ENCODE peak calls at places on chromosomes 11 and 22, in ten cellular contexts. One of them, this sample, is unnamed.

GRCh38 chr22:39946571-39947407 is 13.4 kb upstream of the TMA7B start:
- DNase-seq in heart left ventricle: no peak
- DNase-seq in choroid plexus epithelial cell: no peak
- DNase-seq in PC-3: no peak
- DNase-seq in hepatocyte: no peak
- DNase-seq in skeletal muscle cell: no peak
- DNase-seq in kidney epithelial cell: no peak
- DNase-seq in mucosa of descending colon: no peak
- DNase-seq in sigmoid colon: no peak
- DNase-seq in lower lobe of right lung: no peak
- DNase-seq in this sample: no peak

GRCh38 chr11:130002352-130002845 is at the start of gene PRDM10:
- DNase-seq in kidney epithelial cell: no peak
- DNase-seq in sigmoid colon: peak
- DNase-seq in mucosa of descending colon: peak
- DNase-seq in hepatocyte: peak
- DNase-seq in heart left ventricle: peak
- DNase-seq in skeletal muscle cell: peak
- DNase-seq in choroid plexus epithelial cell: peak
- DNase-seq in PC-3: peak
- DNase-seq in lower lobe of right lung: peak
- DNase-seq in this sample: peak

GRCh38 chr11:62489204-62489603 is 57.4 kb downstream of the AHNAK start:
- DNase-seq in lower lobe of right lung: no peak
- DNase-seq in kidney epithelial cell: no peak
- DNase-seq in PC-3: no peak
- DNase-seq in mucosa of descending colon: no peak
- DNase-seq in hepatocyte: no peak
- DNase-seq in choroid plexus epithelial cell: no peak
- DNase-seq in sigmoid colon: no peak
- DNase-seq in heart left ventricle: no peak
- DNase-seq in skeletal muscle cell: no peak
- DNase-seq in this sample: no peak

GRCh38 chr11:9691865-9692264 is 28.0 kb downstream of the SWAP70 start:
- DNase-seq in hepatocyte: no peak
- DNase-seq in heart left ventricle: no peak
- DNase-seq in skeletal muscle cell: no peak
- DNase-seq in kidney epithelial cell: peak
- DNase-seq in mucosa of descending colon: no peak
- DNase-seq in lower lobe of right lung: no peak
- DNase-seq in PC-3: peak
- DNase-seq in choroid plexus epithelial cell: peak
- DNase-seq in sigmoid colon: no peak
- DNase-seq in this sample: no peak

GRCh38 chr11:113670149-113670829 is 35.8 kb downstream of the TMPRSS5 start:
- DNase-seq in skeletal muscle cell: no peak
- DNase-seq in heart left ventricle: no peak
- DNase-seq in kidney epithelial cell: no peak
- DNase-seq in lower lobe of right lung: no peak
- DNase-seq in choroid plexus epithelial cell: no peak
- DNase-seq in hepatocyte: no peak
- DNase-seq in mucosa of descending colon: no peak
- DNase-seq in PC-3: no peak
- DNase-seq in sigmoid colon: no peak
- DNase-seq in this sample: no peak

GRCh38 chr11:61477734-61478148 is 30.8 kb upstream of the LRRC10B start:
- DNase-seq in mucosa of descending colon: peak
- DNase-seq in skeletal muscle cell: no peak
- DNase-seq in sigmoid colon: peak
- DNase-seq in choroid plexus epithelial cell: no peak
- DNase-seq in lower lobe of right lung: no peak
- DNase-seq in kidney epithelial cell: no peak
- DNase-seq in heart left ventricle: peak
- DNase-seq in PC-3: peak
- DNase-seq in hepatocyte: peak
- DNase-seq in this sample: peak

GRCh38 chr11:95404370-95404769 is 173.4 kb upstream of the SESN3 start:
- DNase-seq in choroid plexus epithelial cell: no peak
- DNase-seq in heart left ventricle: no peak
- DNase-seq in skeletal muscle cell: no peak
- DNase-seq in sigmoid colon: no peak
- DNase-seq in hepatocyte: no peak
- DNase-seq in mucosa of descending colon: no peak
- DNase-seq in lower lobe of right lung: no peak
- DNase-seq in PC-3: no peak
- DNase-seq in kidney epithelial cell: no peak
- DNase-seq in this sample: no peak

GRCh38 chr22:48947636-48948035 is 880.0 kb downstream of the BRD1 start:
- DNase-seq in skeletal muscle cell: no peak
- DNase-seq in PC-3: no peak
- DNase-seq in kidney epithelial cell: no peak
- DNase-seq in sigmoid colon: peak
- DNase-seq in hepatocyte: no peak
- DNase-seq in lower lobe of right lung: no peak
- DNase-seq in choroid plexus epithelial cell: no peak
- DNase-seq in mucosa of descending colon: no peak
- DNase-seq in heart left ventricle: no peak
- DNase-seq in this sample: no peak

GRCh38 chr11:11403763-11404725 is 51.0 kb upstream of the CSNK2A3 start:
- DNase-seq in mucosa of descending colon: no peak
- DNase-seq in lower lobe of right lung: peak
- DNase-seq in skeletal muscle cell: no peak
- DNase-seq in sigmoid colon: peak
- DNase-seq in hepatocyte: peak
- DNase-seq in kidney epithelial cell: no peak
- DNase-seq in PC-3: no peak
- DNase-seq in heart left ventricle: peak
- DNase-seq in choroid plexus epithelial cell: peak
- DNase-seq in this sample: no peak

GRCh38 chr22:49052023-49052538 is 775.6 kb downstream of the BRD1 start:
- DNase-seq in choroid plexus epithelial cell: peak
- DNase-seq in heart left ventricle: no peak
- DNase-seq in PC-3: no peak
- DNase-seq in mucosa of descending colon: no peak
- DNase-seq in kidney epithelial cell: no peak
- DNase-seq in sigmoid colon: no peak
- DNase-seq in skeletal muscle cell: no peak
- DNase-seq in lower lobe of right lung: no peak
- DNase-seq in hepatocyte: no peak
- DNase-seq in this sample: peak

GRCh38 chr11:13261600-13262061 is 16.0 kb upstream of the BMAL1 start:
- DNase-seq in lower lobe of right lung: no peak
- DNase-seq in sigmoid colon: no peak
- DNase-seq in kidney epithelial cell: peak
- DNase-seq in skeletal muscle cell: peak
- DNase-seq in choroid plexus epithelial cell: peak
- DNase-seq in hepatocyte: no peak
- DNase-seq in heart left ventricle: no peak
- DNase-seq in PC-3: peak
- DNase-seq in mucosa of descending colon: no peak
- DNase-seq in this sample: peak

GRCh38 chr22:19848298-19849224 is 6.1 kb downstream of the GNB1L start:
- DNase-seq in lower lobe of right lung: peak
- DNase-seq in choroid plexus epithelial cell: no peak
- DNase-seq in heart left ventricle: no peak
- DNase-seq in mucosa of descending colon: no peak
- DNase-seq in PC-3: peak
- DNase-seq in hepatocyte: peak
- DNase-seq in sigmoid colon: peak
- DNase-seq in skeletal muscle cell: no peak
- DNase-seq in kidney epithelial cell: no peak
- DNase-seq in this sample: no peak

GRCh38 chr22:16933924-16934282 is 74.1 kb downstream of the GAB4 start:
- DNase-seq in mucosa of descending colon: no peak
- DNase-seq in sigmoid colon: no peak
- DNase-seq in kidney epithelial cell: no peak
- DNase-seq in choroid plexus epithelial cell: no peak
- DNase-seq in lower lobe of right lung: no peak
- DNase-seq in hepatocyte: no peak
- DNase-seq in heart left ventricle: no peak
- DNase-seq in skeletal muscle cell: no peak
- DNase-seq in PC-3: no peak
- DNase-seq in this sample: no peak

GRCh38 chr11:94849836-94850235 is 81.7 kb downstream of the AMOTL1 start:
- DNase-seq in hepatocyte: no peak
- DNase-seq in sigmoid colon: no peak
- DNase-seq in mucosa of descending colon: no peak
- DNase-seq in skeletal muscle cell: no peak
- DNase-seq in heart left ventricle: peak
- DNase-seq in lower lobe of right lung: no peak
- DNase-seq in choroid plexus epithelial cell: peak
- DNase-seq in kidney epithelial cell: no peak
- DNase-seq in PC-3: no peak
- DNase-seq in this sample: no peak

GRCh38 chr11:72048718-72049460 is 31.5 kb downstream of the NUMA1 start:
- DNase-seq in heart left ventricle: no peak
- DNase-seq in choroid plexus epithelial cell: no peak
- DNase-seq in kidney epithelial cell: no peak
- DNase-seq in mucosa of descending colon: no peak
- DNase-seq in skeletal muscle cell: no peak
- DNase-seq in lower lobe of right lung: no peak
- DNase-seq in PC-3: no peak
- DNase-seq in hepatocyte: no peak
- DNase-seq in sigmoid colon: no peak
- DNase-seq in this sample: peak

DNA sequence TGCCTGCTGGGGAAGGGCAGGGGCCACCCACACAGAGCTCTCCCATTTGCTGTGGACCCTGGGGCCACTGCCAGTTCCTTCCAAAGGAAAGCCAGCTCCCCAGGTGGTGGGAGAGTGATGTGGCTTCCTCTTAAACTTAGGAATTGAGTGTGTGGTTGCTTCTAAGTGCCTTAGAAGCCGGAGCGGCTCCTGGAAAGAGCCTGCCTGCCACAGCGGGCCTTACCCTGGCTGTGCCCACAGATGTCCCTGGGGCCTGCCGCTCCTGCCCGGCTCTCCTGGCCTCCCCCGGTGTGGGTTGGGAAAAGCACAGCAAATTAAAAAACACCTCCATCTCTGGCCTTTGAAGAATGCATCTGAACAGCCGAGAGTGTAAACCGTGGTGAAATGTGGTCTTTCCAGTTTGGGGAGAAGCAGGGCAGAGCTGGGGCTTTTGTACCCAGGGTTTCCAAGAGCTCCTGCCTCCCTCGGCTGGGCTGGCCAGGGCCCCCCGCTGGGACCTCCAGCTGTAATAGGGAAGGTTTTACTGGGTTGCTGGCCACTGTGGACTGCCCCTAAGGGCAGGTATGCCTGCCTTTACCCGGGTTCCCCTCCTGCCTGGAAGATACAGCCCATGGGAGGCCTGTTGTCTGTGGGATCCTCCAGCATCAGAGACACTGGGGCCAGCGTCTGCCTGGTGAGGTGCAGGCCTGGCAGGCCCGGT is 30.2 kb downstream of the LRP5 start:
- DNase-seq in heart left ventricle: no peak
- DNase-seq in PC-3: peak
- DNase-seq in hepatocyte: peak
- DNase-seq in choroid plexus epithelial cell: no peak
- DNase-seq in skeletal muscle cell: no peak
- DNase-seq in sigmoid colon: no peak
- DNase-seq in kidney epithelial cell: no peak
- DNase-seq in mucosa of descending colon: no peak
- DNase-seq in lower lobe of right lung: peak
- DNase-seq in this sample: no peak
- H3K4me3 ChIP-seq in heart left ventricle: no peak
- H3K4me3 ChIP-seq in PC-3: peak
- H3K4me3 ChIP-seq in hepatocyte: no peak
- H3K4me3 ChIP-seq in choroid plexus epithelial cell: no peak
- H3K4me3 ChIP-seq in skeletal muscle cell: no peak
- H3K4me3 ChIP-seq in sigmoid colon: no peak
- H3K4me3 ChIP-seq in kidney epithelial cell: no peak
- H3K4me3 ChIP-seq in mucosa of descending colon: no peak
- H3K4me3 ChIP-seq in lower lobe of right lung: no peak
- H3K4me3 ChIP-seq in this sample: no peak

GRCh38 chr11:66113132-66113856 is 43.2 kb downstream of the PACS1 start:
- DNase-seq in skeletal muscle cell: peak
- DNase-seq in choroid plexus epithelial cell: peak
- DNase-seq in hepatocyte: peak
- DNase-seq in sigmoid colon: no peak
- DNase-seq in heart left ventricle: no peak
- DNase-seq in kidney epithelial cell: peak
- DNase-seq in PC-3: peak
- DNase-seq in mucosa of descending colon: no peak
- DNase-seq in lower lobe of right lung: no peak
- DNase-seq in this sample: no peak
- H3K4me3 ChIP-seq in skeletal muscle cell: no peak
- H3K4me3 ChIP-seq in choroid plexus epithelial cell: no peak
- H3K4me3 ChIP-seq in hepatocyte: no peak
- H3K4me3 ChIP-seq in sigmoid colon: no peak
- H3K4me3 ChIP-seq in heart left ventricle: no peak
- H3K4me3 ChIP-seq in kidney epithelial cell: no peak
- H3K4me3 ChIP-seq in PC-3: peak
- H3K4me3 ChIP-seq in mucosa of descending colon: no peak
- H3K4me3 ChIP-seq in lower lobe of right lung: no peak
- H3K4me3 ChIP-seq in this sample: no peak

GRCh38 chr22:29203883-29204282 is 1.8 kb upstream of the EMID1 start:
- DNase-seq in heart left ventricle: no peak
- DNase-seq in mucosa of descending colon: no peak
- DNase-seq in sigmoid colon: no peak
- DNase-seq in lower lobe of right lung: no peak
- DNase-seq in kidney epithelial cell: no peak
- DNase-seq in hepatocyte: no peak
- DNase-seq in PC-3: no peak
- DNase-seq in choroid plexus epithelial cell: no peak
- DNase-seq in skeletal muscle cell: no peak
- DNase-seq in this sample: no peak
- H3K4me3 ChIP-seq in heart left ventricle: no peak
- H3K4me3 ChIP-seq in mucosa of descending colon: no peak
- H3K4me3 ChIP-seq in sigmoid colon: no peak
- H3K4me3 ChIP-seq in lower lobe of right lung: no peak
- H3K4me3 ChIP-seq in kidney epithelial cell: no peak
- H3K4me3 ChIP-seq in hepatocyte: no peak
- H3K4me3 ChIP-seq in PC-3: no peak
- H3K4me3 ChIP-seq in choroid plexus epithelial cell: no peak
- H3K4me3 ChIP-seq in skeletal muscle cell: no peak
- H3K4me3 ChIP-seq in this sample: no peak

DNA sequence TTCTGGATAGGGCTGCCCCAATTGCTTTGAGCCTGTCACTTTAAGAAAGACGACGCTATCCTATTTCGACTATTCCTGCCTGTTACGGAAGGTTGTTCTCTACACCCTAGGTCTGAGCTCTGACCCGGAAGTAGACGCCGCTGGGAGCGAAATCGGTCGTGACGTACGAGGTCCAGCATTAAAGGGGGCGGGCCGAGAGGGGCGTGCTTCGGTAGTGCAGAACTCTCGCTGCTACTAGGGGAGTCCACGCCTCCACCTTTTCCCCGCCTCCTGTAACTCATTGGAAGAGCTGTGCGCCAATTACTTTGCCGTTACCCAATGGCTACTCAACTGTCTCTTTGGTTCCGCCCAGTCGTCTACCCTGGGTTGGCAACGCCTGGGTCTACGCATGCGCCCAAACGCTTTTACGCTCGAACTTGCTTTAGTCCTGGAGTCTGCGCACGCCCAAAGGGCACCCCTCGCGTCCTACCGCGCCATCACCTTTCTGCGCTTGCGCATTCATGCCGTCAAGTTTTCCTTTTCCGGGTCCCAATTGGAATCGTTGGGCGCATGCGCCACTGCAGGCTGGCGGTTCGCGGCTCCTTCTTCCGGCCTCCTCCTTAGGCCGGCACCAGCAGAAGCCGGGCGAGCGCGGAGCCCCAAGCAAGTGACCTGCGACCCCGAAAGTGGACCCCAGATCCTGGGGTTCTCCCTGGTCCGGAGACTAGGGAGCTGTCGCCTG is at the start of gene PCNX3:
- DNase-seq in lower lobe of right lung: peak
- DNase-seq in kidney epithelial cell: peak
- DNase-seq in sigmoid colon: peak
- DNase-seq in heart left ventricle: peak
- DNase-seq in skeletal muscle cell: peak
- DNase-seq in hepatocyte: peak
- DNase-seq in mucosa of descending colon: peak
- DNase-seq in choroid plexus epithelial cell: peak
- DNase-seq in PC-3: peak
- DNase-seq in this sample: peak
- H3K4me3 ChIP-seq in lower lobe of right lung: peak
- H3K4me3 ChIP-seq in kidney epithelial cell: peak
- H3K4me3 ChIP-seq in sigmoid colon: peak
- H3K4me3 ChIP-seq in heart left ventricle: peak
- H3K4me3 ChIP-seq in skeletal muscle cell: peak
- H3K4me3 ChIP-seq in hepatocyte: peak
- H3K4me3 ChIP-seq in mucosa of descending colon: peak
- H3K4me3 ChIP-seq in choroid plexus epithelial cell: peak
- H3K4me3 ChIP-seq in PC-3: peak
- H3K4me3 ChIP-seq in this sample: peak

This sample was measured in heart right ventricle.